ENCODE peak calls at places on chromosomes 16 and 17, in seven cellular contexts. One of them, this sample, is unnamed.

GRCh38 chr16:69732101-69732500 is 5.7 kb upstream of the NQO1 start:
- DNase-seq in stimulated activated CD4-positive, alpha-beta T cell treated with anti-CD3 and anti-CD28 coated beads, TNF-alpha, amount 100 ng/mL, for 24 hours: no peak
- DNase-seq in activated CD8-positive, alpha-beta memory T cell treated with anti-CD3 and anti-CD28 coated beads for 1 hour: no peak
- DNase-seq in hippocampal formation: no peak
- DNase-seq in fibroblast of the conjunctiva: no peak
- DNase-seq in stimulated activated CD8-positive, alpha-beta memory T cell treated with anti-CD3 and anti-CD28 coated beads, Interleukin-2, amount 100 ng/mL, for 1 hour: no peak
- DNase-seq in pancreas: no peak
- DNase-seq in this sample: no peak

GRCh38 chr17:42766124-42766523 is 5.1 kb downstream of the RAMP2 start:
- DNase-seq in stimulated activated CD4-positive, alpha-beta T cell treated with anti-CD3 and anti-CD28 coated beads, TNF-alpha, amount 100 ng/mL, for 24 hours: no peak
- DNase-seq in activated CD8-positive, alpha-beta memory T cell treated with anti-CD3 and anti-CD28 coated beads for 1 hour: no peak
- DNase-seq in hippocampal formation: no peak
- DNase-seq in fibroblast of the conjunctiva: no peak
- DNase-seq in stimulated activated CD8-positive, alpha-beta memory T cell treated with anti-CD3 and anti-CD28 coated beads, Interleukin-2, amount 100 ng/mL, for 1 hour: no peak
- DNase-seq in pancreas: no peak
- DNase-seq in this sample: no peak

GRCh38 chr16:1337486-1337885 is 4.0 kb downstream of the BAIAP3 start:
- DNase-seq in stimulated activated CD4-positive, alpha-beta T cell treated with anti-CD3 and anti-CD28 coated beads, TNF-alpha, amount 100 ng/mL, for 24 hours: no peak
- DNase-seq in activated CD8-positive, alpha-beta memory T cell treated with anti-CD3 and anti-CD28 coated beads for 1 hour: no peak
- DNase-seq in hippocampal formation: no peak
- DNase-seq in fibroblast of the conjunctiva: no peak
- DNase-seq in stimulated activated CD8-positive, alpha-beta memory T cell treated with anti-CD3 and anti-CD28 coated beads, Interleukin-2, amount 100 ng/mL, for 1 hour: no peak
- DNase-seq in pancreas: no peak
- DNase-seq in this sample: no peak

GRCh38 chr17:13941781-13942180 is 127.5 kb upstream of the COX10 start:
- DNase-seq in stimulated activated CD4-positive, alpha-beta T cell treated with anti-CD3 and anti-CD28 coated beads, TNF-alpha, amount 100 ng/mL, for 24 hours: no peak
- DNase-seq in activated CD8-positive, alpha-beta memory T cell treated with anti-CD3 and anti-CD28 coated beads for 1 hour: no peak
- DNase-seq in hippocampal formation: no peak
- DNase-seq in fibroblast of the conjunctiva: no peak
- DNase-seq in stimulated activated CD8-positive, alpha-beta memory T cell treated with anti-CD3 and anti-CD28 coated beads, Interleukin-2, amount 100 ng/mL, for 1 hour: no peak
- DNase-seq in pancreas: no peak
- DNase-seq in this sample: no peak

GRCh38 chr16:85570735-85571562 is 42.2 kb upstream of the GSE1 start:
- DNase-seq in stimulated activated CD4-positive, alpha-beta T cell treated with anti-CD3 and anti-CD28 coated beads, TNF-alpha, amount 100 ng/mL, for 24 hours: no peak
- DNase-seq in activated CD8-positive, alpha-beta memory T cell treated with anti-CD3 and anti-CD28 coated beads for 1 hour: no peak
- DNase-seq in hippocampal formation: no peak
- DNase-seq in fibroblast of the conjunctiva: no peak
- DNase-seq in stimulated activated CD8-positive, alpha-beta memory T cell treated with anti-CD3 and anti-CD28 coated beads, Interleukin-2, amount 100 ng/mL, for 1 hour: no peak
- DNase-seq in pancreas: no peak
- DNase-seq in this sample: no peak

GRCh38 chr17:1649116-1649843 is 386 bp downstream of the RILP start:
- DNase-seq in stimulated activated CD4-positive, alpha-beta T cell treated with anti-CD3 and anti-CD28 coated beads, TNF-alpha, amount 100 ng/mL, for 24 hours: peak
- DNase-seq in activated CD8-positive, alpha-beta memory T cell treated with anti-CD3 and anti-CD28 coated beads for 1 hour: peak
- DNase-seq in hippocampal formation: peak
- DNase-seq in fibroblast of the conjunctiva: peak
- DNase-seq in stimulated activated CD8-positive, alpha-beta memory T cell treated with anti-CD3 and anti-CD28 coated beads, Interleukin-2, amount 100 ng/mL, for 1 hour: peak
- DNase-seq in pancreas: peak
- DNase-seq in this sample: peak

GRCh38 chr16:22265351-22265750 is 31.9 kb upstream of the POLR3E start:
- DNase-seq in stimulated activated CD4-positive, alpha-beta T cell treated with anti-CD3 and anti-CD28 coated beads, TNF-alpha, amount 100 ng/mL, for 24 hours: no peak
- DNase-seq in activated CD8-positive, alpha-beta memory T cell treated with anti-CD3 and anti-CD28 coated beads for 1 hour: no peak
- DNase-seq in hippocampal formation: no peak
- DNase-seq in fibroblast of the conjunctiva: no peak
- DNase-seq in stimulated activated CD8-positive, alpha-beta memory T cell treated with anti-CD3 and anti-CD28 coated beads, Interleukin-2, amount 100 ng/mL, for 1 hour: no peak
- DNase-seq in pancreas: no peak
- DNase-seq in this sample: no peak

GRCh38 chr17:74892013-74892841 is 1.2 kb downstream of the FADS6 start:
- DNase-seq in stimulated activated CD4-positive, alpha-beta T cell treated with anti-CD3 and anti-CD28 coated beads, TNF-alpha, amount 100 ng/mL, for 24 hours: no peak
- DNase-seq in activated CD8-positive, alpha-beta memory T cell treated with anti-CD3 and anti-CD28 coated beads for 1 hour: no peak
- DNase-seq in hippocampal formation: no peak
- DNase-seq in fibroblast of the conjunctiva: no peak
- DNase-seq in stimulated activated CD8-positive, alpha-beta memory T cell treated with anti-CD3 and anti-CD28 coated beads, Interleukin-2, amount 100 ng/mL, for 1 hour: no peak
- DNase-seq in pancreas: no peak
- DNase-seq in this sample: no peak

GRCh38 chr16:14958970-14959369 is 15.9 kb upstream of the PDXDC1 start:
- DNase-seq in stimulated activated CD4-positive, alpha-beta T cell treated with anti-CD3 and anti-CD28 coated beads, TNF-alpha, amount 100 ng/mL, for 24 hours: no peak
- DNase-seq in activated CD8-positive, alpha-beta memory T cell treated with anti-CD3 and anti-CD28 coated beads for 1 hour: no peak
- DNase-seq in hippocampal formation: no peak
- DNase-seq in fibroblast of the conjunctiva: no peak
- DNase-seq in stimulated activated CD8-positive, alpha-beta memory T cell treated with anti-CD3 and anti-CD28 coated beads, Interleukin-2, amount 100 ng/mL, for 1 hour: no peak
- DNase-seq in pancreas: no peak
- DNase-seq in this sample: no peak

GRCh38 chr17:75094871-75095399 is 7.2 kb downstream of the SLC16A5 start:
- DNase-seq in stimulated activated CD4-positive, alpha-beta T cell treated with anti-CD3 and anti-CD28 coated beads, TNF-alpha, amount 100 ng/mL, for 24 hours: no peak
- DNase-seq in activated CD8-positive, alpha-beta memory T cell treated with anti-CD3 and anti-CD28 coated beads for 1 hour: no peak
- DNase-seq in hippocampal formation: no peak
- DNase-seq in fibroblast of the conjunctiva: no peak
- DNase-seq in stimulated activated CD8-positive, alpha-beta memory T cell treated with anti-CD3 and anti-CD28 coated beads, Interleukin-2, amount 100 ng/mL, for 1 hour: no peak
- DNase-seq in pancreas: no peak
- DNase-seq in this sample: no peak

GRCh38 chr17:40478486-40478885 is 22.9 kb downstream of the TNS4 start:
- DNase-seq in stimulated activated CD4-positive, alpha-beta T cell treated with anti-CD3 and anti-CD28 coated beads, TNF-alpha, amount 100 ng/mL, for 24 hours: no peak
- DNase-seq in activated CD8-positive, alpha-beta memory T cell treated with anti-CD3 and anti-CD28 coated beads for 1 hour: no peak
- DNase-seq in hippocampal formation: no peak
- DNase-seq in fibroblast of the conjunctiva: no peak
- DNase-seq in stimulated activated CD8-positive, alpha-beta memory T cell treated with anti-CD3 and anti-CD28 coated beads, Interleukin-2, amount 100 ng/mL, for 1 hour: no peak
- DNase-seq in pancreas: no peak
- DNase-seq in this sample: no peak

GRCh38 chr16:61146429-61146828 is 889.8 kb downstream of the CDH8 start:
- DNase-seq in stimulated activated CD4-positive, alpha-beta T cell treated with anti-CD3 and anti-CD28 coated beads, TNF-alpha, amount 100 ng/mL, for 24 hours: no peak
- DNase-seq in activated CD8-positive, alpha-beta memory T cell treated with anti-CD3 and anti-CD28 coated beads for 1 hour: no peak
- DNase-seq in hippocampal formation: no peak
- DNase-seq in fibroblast of the conjunctiva: no peak
- DNase-seq in stimulated activated CD8-positive, alpha-beta memory T cell treated with anti-CD3 and anti-CD28 coated beads, Interleukin-2, amount 100 ng/mL, for 1 hour: no peak
- DNase-seq in pancreas: no peak
- DNase-seq in this sample: no peak

GRCh38 chr16:80569440-80570105 is 28.8 kb downstream of the DYNLRB2 start:
- DNase-seq in stimulated activated CD4-positive, alpha-beta T cell treated with anti-CD3 and anti-CD28 coated beads, TNF-alpha, amount 100 ng/mL, for 24 hours: peak
- DNase-seq in activated CD8-positive, alpha-beta memory T cell treated with anti-CD3 and anti-CD28 coated beads for 1 hour: no peak
- DNase-seq in hippocampal formation: no peak
- DNase-seq in fibroblast of the conjunctiva: no peak
- DNase-seq in stimulated activated CD8-positive, alpha-beta memory T cell treated with anti-CD3 and anti-CD28 coated beads, Interleukin-2, amount 100 ng/mL, for 1 hour: peak
- DNase-seq in pancreas: no peak
- DNase-seq in this sample: peak

GRCh38 chr16:81040837-81041236 is 5.2 kb downstream of the ATMIN start:
- DNase-seq in stimulated activated CD4-positive, alpha-beta T cell treated with anti-CD3 and anti-CD28 coated beads, TNF-alpha, amount 100 ng/mL, for 24 hours: no peak
- DNase-seq in activated CD8-positive, alpha-beta memory T cell treated with anti-CD3 and anti-CD28 coated beads for 1 hour: no peak
- DNase-seq in hippocampal formation: no peak
- DNase-seq in fibroblast of the conjunctiva: no peak
- DNase-seq in stimulated activated CD8-positive, alpha-beta memory T cell treated with anti-CD3 and anti-CD28 coated beads, Interleukin-2, amount 100 ng/mL, for 1 hour: no peak
- DNase-seq in pancreas: no peak
- DNase-seq in this sample: no peak

GRCh38 chr17:40452074-40452787 is 9.0 kb downstream of the IGFBP4 start:
- DNase-seq in stimulated activated CD4-positive, alpha-beta T cell treated with anti-CD3 and anti-CD28 coated beads, TNF-alpha, amount 100 ng/mL, for 24 hours: no peak
- DNase-seq in activated CD8-positive, alpha-beta memory T cell treated with anti-CD3 and anti-CD28 coated beads for 1 hour: no peak
- DNase-seq in hippocampal formation: no peak
- DNase-seq in fibroblast of the conjunctiva: peak
- DNase-seq in stimulated activated CD8-positive, alpha-beta memory T cell treated with anti-CD3 and anti-CD28 coated beads, Interleukin-2, amount 100 ng/mL, for 1 hour: no peak
- DNase-seq in pancreas: peak
- DNase-seq in this sample: peak

GRCh38 chr16:12092347-12092882 is 115.9 kb downstream of the SNX29 start:
- DNase-seq in stimulated activated CD4-positive, alpha-beta T cell treated with anti-CD3 and anti-CD28 coated beads, TNF-alpha, amount 100 ng/mL, for 24 hours: no peak
- DNase-seq in activated CD8-positive, alpha-beta memory T cell treated with anti-CD3 and anti-CD28 coated beads for 1 hour: no peak
- DNase-seq in hippocampal formation: no peak
- DNase-seq in fibroblast of the conjunctiva: peak
- DNase-seq in stimulated activated CD8-positive, alpha-beta memory T cell treated with anti-CD3 and anti-CD28 coated beads, Interleukin-2, amount 100 ng/mL, for 1 hour: no peak
- DNase-seq in pancreas: no peak
- DNase-seq in this sample: peak

GRCh38 chr17:78774956-78775571 is 7.0 kb downstream of the CYTH1 start:
- DNase-seq in stimulated activated CD4-positive, alpha-beta T cell treated with anti-CD3 and anti-CD28 coated beads, TNF-alpha, amount 100 ng/mL, for 24 hours: peak
- DNase-seq in activated CD8-positive, alpha-beta memory T cell treated with anti-CD3 and anti-CD28 coated beads for 1 hour: peak
- DNase-seq in hippocampal formation: no peak
- DNase-seq in fibroblast of the conjunctiva: no peak
- DNase-seq in stimulated activated CD8-positive, alpha-beta memory T cell treated with anti-CD3 and anti-CD28 coated beads, Interleukin-2, amount 100 ng/mL, for 1 hour: no peak
- DNase-seq in pancreas: no peak
- DNase-seq in this sample: no peak

GRCh38 chr17:35254107-35254802 is 11.4 kb downstream of the SLFN5 start:
- DNase-seq in stimulated activated CD4-positive, alpha-beta T cell treated with anti-CD3 and anti-CD28 coated beads, TNF-alpha, amount 100 ng/mL, for 24 hours: no peak
- DNase-seq in activated CD8-positive, alpha-beta memory T cell treated with anti-CD3 and anti-CD28 coated beads for 1 hour: no peak
- DNase-seq in hippocampal formation: no peak
- DNase-seq in fibroblast of the conjunctiva: peak
- DNase-seq in stimulated activated CD8-positive, alpha-beta memory T cell treated with anti-CD3 and anti-CD28 coated beads, Interleukin-2, amount 100 ng/mL, for 1 hour: no peak
- DNase-seq in pancreas: peak
- DNase-seq in this sample: peak

GRCh38 chr16:51154271-51155171 is 3.5 kb upstream of the SALL1 start:
- DNase-seq in stimulated activated CD4-positive, alpha-beta T cell treated with anti-CD3 and anti-CD28 coated beads, TNF-alpha, amount 100 ng/mL, for 24 hours: no peak
- DNase-seq in activated CD8-positive, alpha-beta memory T cell treated with anti-CD3 and anti-CD28 coated beads for 1 hour: no peak
- DNase-seq in hippocampal formation: peak
- DNase-seq in fibroblast of the conjunctiva: no peak
- DNase-seq in stimulated activated CD8-positive, alpha-beta memory T cell treated with anti-CD3 and anti-CD28 coated beads, Interleukin-2, amount 100 ng/mL, for 1 hour: no peak
- DNase-seq in pancreas: no peak
- DNase-seq in this sample: no peak

GRCh38 chr16:67456383-67457140 is 24.4 kb downstream of the ATP6V0D1 start:
- DNase-seq in stimulated activated CD4-positive, alpha-beta T cell treated with anti-CD3 and anti-CD28 coated beads, TNF-alpha, amount 100 ng/mL, for 24 hours: no peak
- DNase-seq in activated CD8-positive, alpha-beta memory T cell treated with anti-CD3 and anti-CD28 coated beads for 1 hour: no peak
- DNase-seq in hippocampal formation: peak
- DNase-seq in fibroblast of the conjunctiva: no peak
- DNase-seq in stimulated activated CD8-positive, alpha-beta memory T cell treated with anti-CD3 and anti-CD28 coated beads, Interleukin-2, amount 100 ng/mL, for 1 hour: no peak
- DNase-seq in pancreas: peak
- DNase-seq in this sample: peak

GRCh38 chr17:60678118-60678444 is 430 bp downstream of the BCAS3 start:
- DNase-seq in stimulated activated CD4-positive, alpha-beta T cell treated with anti-CD3 and anti-CD28 coated beads, TNF-alpha, amount 100 ng/mL, for 24 hours: no peak
- DNase-seq in activated CD8-positive, alpha-beta memory T cell treated with anti-CD3 and anti-CD28 coated beads for 1 hour: no peak
- DNase-seq in hippocampal formation: no peak
- DNase-seq in fibroblast of the conjunctiva: no peak
- DNase-seq in stimulated activated CD8-positive, alpha-beta memory T cell treated with anti-CD3 and anti-CD28 coated beads, Interleukin-2, amount 100 ng/mL, for 1 hour: no peak
- DNase-seq in pancreas: no peak
- DNase-seq in this sample: no peak